ENCODE peak calls at places on chromosome 19, in seven cellular contexts. One of them, this sample, is unnamed.

GRCh38 chr19:14554382-14554812 is 17.5 kb downstream of the NDUFB7 start:
- DNase-seq in SK-N-SH: no peak
- DNase-seq in H1: no peak
- DNase-seq in HCT116: no peak
- DNase-seq in K562: no peak
- DNase-seq in HepG2: peak
- DNase-seq in GM12878: no peak
- DNase-seq in this sample: peak

GRCh38 chr19:18322318-18322758 is 538 bp downstream of the LSM4 start:
- DNase-seq in SK-N-SH: peak
- DNase-seq in H1: no peak
- DNase-seq in HCT116: no peak
- DNase-seq in K562: peak
- DNase-seq in HepG2: peak
- DNase-seq in GM12878: no peak
- DNase-seq in this sample: no peak

GRCh38 chr19:48659768-48660167 is 13.0 kb downstream of the NTN5 start:
- DNase-seq in SK-N-SH: no peak
- DNase-seq in H1: no peak
- DNase-seq in HCT116: no peak
- DNase-seq in K562: no peak
- DNase-seq in HepG2: no peak
- DNase-seq in GM12878: no peak
- DNase-seq in this sample: peak

GRCh38 chr19:35142531-35143230 is 374 bp upstream of the FXYD7 start:
- DNase-seq in SK-N-SH: peak
- DNase-seq in H1: no peak
- DNase-seq in HCT116: no peak
- DNase-seq in K562: peak
- DNase-seq in HepG2: no peak
- DNase-seq in GM12878: no peak
- DNase-seq in this sample: no peak

GRCh38 chr19:51514866-51515481 is 13.4 kb upstream of the SIGLEC12 start:
- DNase-seq in SK-N-SH: peak
- DNase-seq in H1: no peak
- DNase-seq in HCT116: peak
- DNase-seq in K562: peak
- DNase-seq in HepG2: peak
- DNase-seq in GM12878: peak
- DNase-seq in this sample: peak

GRCh38 chr19:49106648-49107135 is 7.5 kb upstream of the LIN7B start:
- DNase-seq in SK-N-SH: peak
- DNase-seq in H1: no peak
- DNase-seq in HCT116: peak
- DNase-seq in K562: peak
- DNase-seq in HepG2: peak
- DNase-seq in GM12878: no peak
- DNase-seq in this sample: no peak

GRCh38 chr19:34257559-34257924 is 3.2 kb downstream of the GARRE1 start:
- DNase-seq in SK-N-SH: no peak
- DNase-seq in H1: no peak
- DNase-seq in HCT116: no peak
- DNase-seq in K562: no peak
- DNase-seq in HepG2: no peak
- DNase-seq in GM12878: no peak
- DNase-seq in this sample: no peak

GRCh38 chr19:37969695-37970094 is 62.7 kb downstream of the SIPA1L3 start:
- DNase-seq in SK-N-SH: no peak
- DNase-seq in H1: no peak
- DNase-seq in HCT116: no peak
- DNase-seq in K562: no peak
- DNase-seq in HepG2: no peak
- DNase-seq in GM12878: no peak
- DNase-seq in this sample: peak

GRCh38 chr19:50432221-50432626 is 468 bp upstream of the MYBPC2 start:
- DNase-seq in SK-N-SH: no peak
- DNase-seq in H1: no peak
- DNase-seq in HCT116: no peak
- DNase-seq in K562: peak
- DNase-seq in HepG2: no peak
- DNase-seq in GM12878: no peak
- DNase-seq in this sample: no peak

GRCh38 chr19:15466851-15467733 is 2.7 kb upstream of the RASAL3 start:
- DNase-seq in SK-N-SH: no peak
- DNase-seq in H1: no peak
- DNase-seq in HCT116: no peak
- DNase-seq in K562: no peak
- DNase-seq in HepG2: no peak
- DNase-seq in GM12878: peak
- DNase-seq in this sample: no peak

GRCh38 chr19:11381535-11382369 is 2.4 kb downstream of the EPOR start:
- DNase-seq in SK-N-SH: peak
- DNase-seq in H1: no peak
- DNase-seq in HCT116: peak
- DNase-seq in K562: no peak
- DNase-seq in HepG2: no peak
- DNase-seq in GM12878: peak
- DNase-seq in this sample: peak

GRCh38 chr19:38952395-38953165 is 21.8 kb downstream of the MRPS12 start:
- DNase-seq in SK-N-SH: no peak
- DNase-seq in H1: no peak
- DNase-seq in HCT116: no peak
- DNase-seq in K562: peak
- DNase-seq in HepG2: peak
- DNase-seq in GM12878: no peak
- DNase-seq in this sample: peak

GRCh38 chr19:45973564-45974338 is at the start of gene NOVA2:
- DNase-seq in SK-N-SH: peak
- DNase-seq in H1: peak
- DNase-seq in HCT116: peak
- DNase-seq in K562: peak
- DNase-seq in HepG2: no peak
- DNase-seq in GM12878: peak
- DNase-seq in this sample: no peak

GRCh38 chr19:38785187-38785699 is 3.8 kb upstream of the LGALS7B start:
- DNase-seq in SK-N-SH: no peak
- DNase-seq in H1: no peak
- DNase-seq in HCT116: no peak
- DNase-seq in K562: no peak
- DNase-seq in HepG2: no peak
- DNase-seq in GM12878: no peak
- DNase-seq in this sample: no peak

GRCh38 chr19:48102870-48103751 is 7.5 kb downstream of the PLA2G4C start:
- DNase-seq in SK-N-SH: peak
- DNase-seq in H1: no peak
- DNase-seq in HCT116: peak
- DNase-seq in K562: peak
- DNase-seq in HepG2: peak
- DNase-seq in GM12878: no peak
- DNase-seq in this sample: peak

GRCh38 chr19:44582581-44583265 is 30.6 kb upstream of the IGSF23 start:
- DNase-seq in SK-N-SH: peak
- DNase-seq in H1: peak
- DNase-seq in HCT116: peak
- DNase-seq in K562: peak
- DNase-seq in HepG2: no peak
- DNase-seq in GM12878: no peak
- DNase-seq in this sample: peak
- TF ChIP-seq JUND in SK-N-SH: no peak
- TF ChIP-seq JUND in H1: no peak
- TF ChIP-seq JUND in HCT116: no peak
- TF ChIP-seq JUND in K562: peak
- TF ChIP-seq JUND in HepG2: no peak
- TF ChIP-seq JUND in GM12878: no peak
- TF ChIP-seq JUND in this sample: no peak

DNA sequence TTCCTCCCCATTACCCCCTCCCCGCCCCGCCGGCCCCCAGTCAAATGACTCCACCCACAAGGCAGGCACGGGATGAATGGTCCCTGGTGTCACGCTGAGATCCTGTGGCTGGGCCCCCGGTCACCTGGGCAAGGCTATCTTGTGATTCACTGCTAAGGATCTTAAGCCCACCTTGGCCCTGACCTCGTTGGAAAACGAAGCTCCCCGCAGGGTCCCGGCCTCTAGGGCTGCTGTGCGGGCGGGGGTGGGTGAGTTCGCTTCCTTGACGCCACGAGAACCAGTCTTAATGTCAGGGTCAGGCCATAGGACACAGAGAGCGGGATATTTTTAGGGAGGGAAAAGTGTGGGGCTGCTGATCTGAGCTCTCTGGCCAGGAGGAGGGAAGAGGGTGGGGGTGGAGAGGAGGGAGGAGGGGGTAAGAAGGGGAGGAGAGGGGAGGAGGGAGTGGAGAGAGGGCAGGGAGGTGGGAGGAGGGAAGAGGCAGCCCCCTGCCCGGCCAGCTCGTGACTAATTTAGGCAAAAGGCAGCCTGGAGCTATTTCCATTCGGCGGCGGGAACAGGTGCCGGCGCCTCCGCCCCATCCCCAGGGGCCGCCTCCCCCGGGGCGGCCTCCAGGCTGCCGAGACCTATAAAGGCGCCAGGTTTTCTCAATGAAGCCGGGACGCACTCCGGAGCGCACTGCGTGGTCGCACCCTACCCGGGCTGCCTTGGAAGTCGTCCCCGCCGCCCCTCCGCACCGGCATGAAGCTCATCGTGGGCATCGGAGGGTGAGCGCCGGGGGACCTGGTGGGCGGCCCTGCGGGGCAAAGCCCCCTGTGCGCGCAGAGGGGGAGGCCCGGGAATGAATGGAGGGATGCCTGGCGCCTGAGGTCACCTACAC is at the start of gene NMRK2:
- DNase-seq in SK-N-SH: peak
- DNase-seq in H1: peak
- DNase-seq in HCT116: no peak
- DNase-seq in K562: peak
- DNase-seq in HepG2: no peak
- DNase-seq in GM12878: no peak
- DNase-seq in this sample: no peak
- TF ChIP-seq JUND in SK-N-SH: no peak
- TF ChIP-seq JUND in H1: peak
- TF ChIP-seq JUND in HCT116: no peak
- TF ChIP-seq JUND in K562: no peak
- TF ChIP-seq JUND in HepG2: no peak
- TF ChIP-seq JUND in GM12878: no peak
- TF ChIP-seq JUND in this sample: no peak

DNA sequence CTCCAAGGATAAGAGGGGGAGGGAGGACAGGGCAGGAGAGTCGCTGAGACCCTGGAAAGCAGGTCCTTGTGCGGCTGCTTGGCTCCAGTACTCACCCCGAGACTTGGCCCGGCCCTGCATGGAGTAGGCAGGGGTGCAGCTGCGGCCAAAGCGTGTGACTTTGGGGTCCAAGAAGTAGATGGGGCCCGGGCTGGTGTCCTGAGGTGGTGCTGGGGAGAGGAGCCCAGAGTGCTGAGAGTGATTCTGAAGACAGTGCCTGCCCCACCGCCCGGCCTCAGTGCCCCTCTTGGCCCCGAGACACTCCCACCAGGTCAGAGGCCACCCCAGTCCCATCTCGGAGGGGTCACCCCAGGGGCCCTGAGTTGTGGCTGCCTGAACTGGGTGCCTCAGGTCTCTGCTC is 6.7 kb upstream of the SHC2 start:
- DNase-seq in SK-N-SH: no peak
- DNase-seq in H1: no peak
- DNase-seq in HCT116: no peak
- DNase-seq in K562: no peak
- DNase-seq in HepG2: no peak
- DNase-seq in GM12878: no peak
- DNase-seq in this sample: no peak
- TF ChIP-seq JUND in SK-N-SH: no peak
- TF ChIP-seq JUND in H1: no peak
- TF ChIP-seq JUND in HCT116: no peak
- TF ChIP-seq JUND in K562: no peak
- TF ChIP-seq JUND in HepG2: no peak
- TF ChIP-seq JUND in GM12878: no peak
- TF ChIP-seq JUND in this sample: no peak

GRCh38 chr19:1858412-1859081 is 4.8 kb downstream of the KLF16 start:
- DNase-seq in SK-N-SH: no peak
- DNase-seq in H1: no peak
- DNase-seq in HCT116: no peak
- DNase-seq in K562: peak
- DNase-seq in HepG2: no peak
- DNase-seq in GM12878: no peak
- DNase-seq in this sample: no peak

GRCh38 chr19:1859319-1859718 is 4.1 kb downstream of the KLF16 start:
- DNase-seq in SK-N-SH: no peak
- DNase-seq in H1: no peak
- DNase-seq in HCT116: no peak
- DNase-seq in K562: peak
- DNase-seq in HepG2: no peak
- DNase-seq in GM12878: no peak
- DNase-seq in this sample: no peak

GRCh38 chr19:1860821-1861598 is 2.4 kb downstream of the KLF16 start:
- DNase-seq in SK-N-SH: no peak
- DNase-seq in H1: no peak
- DNase-seq in HCT116: no peak
- DNase-seq in K562: no peak
- DNase-seq in HepG2: no peak
- DNase-seq in GM12878: no peak
- DNase-seq in this sample: no peak

GRCh38 chr19:1861599-1862031 is 1.8 kb downstream of the KLF16 start:
- DNase-seq in SK-N-SH: no peak
- DNase-seq in H1: no peak
- DNase-seq in HCT116: no peak
- DNase-seq in K562: peak
- DNase-seq in HepG2: no peak
- DNase-seq in GM12878: no peak
- DNase-seq in this sample: no peak

GRCh38 chr19:1860133-1860775 is 3.1 kb downstream of the KLF16 start:
- DNase-seq in SK-N-SH: peak
- DNase-seq in H1: no peak
- DNase-seq in HCT116: no peak
- DNase-seq in K562: peak
- DNase-seq in HepG2: peak
- DNase-seq in GM12878: no peak
- DNase-seq in this sample: no peak
- TF ChIP-seq JUND in SK-N-SH: no peak
- TF ChIP-seq JUND in H1: no peak
- TF ChIP-seq JUND in HCT116: no peak
- TF ChIP-seq JUND in K562: no peak
- TF ChIP-seq JUND in HepG2: no peak
- TF ChIP-seq JUND in GM12878: no peak
- TF ChIP-seq JUND in this sample: no peak

This sample was measured in T47D.